ENCODE peak calls at places on chromosomes 3 and 15, in ten cellular contexts. One of them, this sample, is unnamed.

GRCh38 chr3:14174483-14174882 is 3.9 kb downstream of the XPC start:
- DNase-seq in effector memory CD4-positive, alpha-beta T cell: no peak
- DNase-seq in endodermal cell: no peak
- DNase-seq in Caco-2: no peak
- DNase-seq in CD4-positive, alpha-beta memory T cell: no peak
- DNase-seq in adrenal gland: no peak
- DNase-seq in heart left ventricle: no peak
- DNase-seq in left lung: no peak
- DNase-seq in left ventricle myocardium inferior: no peak
- DNase-seq in cardiac muscle cell: peak; percentile 25
- DNase-seq in this sample: no peak

GRCh38 chr3:159987291-159987711 is 1.3 kb upstream of the IL12A start:
- DNase-seq in effector memory CD4-positive, alpha-beta T cell: no peak
- DNase-seq in endodermal cell: no peak
- DNase-seq in Caco-2: no peak
- DNase-seq in CD4-positive, alpha-beta memory T cell: no peak
- DNase-seq in adrenal gland: no peak
- DNase-seq in heart left ventricle: no peak
- DNase-seq in left lung: no peak
- DNase-seq in left ventricle myocardium inferior: no peak
- DNase-seq in cardiac muscle cell: peak; percentile 26
- DNase-seq in this sample: no peak

GRCh38 chr15:89504166-89504565 is 7.8 kb upstream of the RHCG start:
- DNase-seq in effector memory CD4-positive, alpha-beta T cell: no peak
- DNase-seq in endodermal cell: no peak
- DNase-seq in Caco-2: no peak
- DNase-seq in CD4-positive, alpha-beta memory T cell: no peak
- DNase-seq in adrenal gland: no peak
- DNase-seq in heart left ventricle: no peak
- DNase-seq in left lung: no peak
- DNase-seq in left ventricle myocardium inferior: no peak
- DNase-seq in cardiac muscle cell: no peak
- DNase-seq in this sample: no peak

GRCh38 chr3:27216955-27217552 is 152.1 kb downstream of the NEK10 start:
- DNase-seq in effector memory CD4-positive, alpha-beta T cell: no peak
- DNase-seq in endodermal cell: no peak
- DNase-seq in Caco-2: no peak
- DNase-seq in CD4-positive, alpha-beta memory T cell: no peak
- DNase-seq in adrenal gland: no peak
- DNase-seq in heart left ventricle: no peak
- DNase-seq in left lung: no peak
- DNase-seq in left ventricle myocardium inferior: no peak
- DNase-seq in cardiac muscle cell: peak; percentile 20
- DNase-seq in this sample: no peak

GRCh38 chr15:98873441-98874218 is 134.0 kb downstream of the PGPEP1L start:
- DNase-seq in effector memory CD4-positive, alpha-beta T cell: no peak
- DNase-seq in endodermal cell: no peak
- DNase-seq in Caco-2: no peak
- DNase-seq in CD4-positive, alpha-beta memory T cell: no peak
- DNase-seq in adrenal gland: no peak
- DNase-seq in heart left ventricle: no peak
- DNase-seq in left lung: no peak
- DNase-seq in left ventricle myocardium inferior: no peak
- DNase-seq in cardiac muscle cell: peak; percentile 70
- DNase-seq in this sample: no peak

GRCh38 chr15:68408971-68409370 is 23.0 kb downstream of the ITGA11 start:
- DNase-seq in effector memory CD4-positive, alpha-beta T cell: no peak
- DNase-seq in endodermal cell: peak; percentile 8
- DNase-seq in Caco-2: peak; percentile 8
- DNase-seq in CD4-positive, alpha-beta memory T cell: no peak
- DNase-seq in adrenal gland: no peak
- DNase-seq in heart left ventricle: peak; percentile 3
- DNase-seq in left lung: no peak
- DNase-seq in left ventricle myocardium inferior: no peak
- DNase-seq in cardiac muscle cell: no peak
- DNase-seq in this sample: no peak

GRCh38 chr15:68614621-68615035 is 35.8 kb downstream of the CORO2B start:
- DNase-seq in effector memory CD4-positive, alpha-beta T cell: no peak
- DNase-seq in endodermal cell: peak; percentile 88
- DNase-seq in Caco-2: no peak
- DNase-seq in CD4-positive, alpha-beta memory T cell: no peak
- DNase-seq in adrenal gland: peak; percentile 37
- DNase-seq in heart left ventricle: peak; percentile 55
- DNase-seq in left lung: no peak
- DNase-seq in left ventricle myocardium inferior: peak; percentile 69
- DNase-seq in cardiac muscle cell: peak; percentile 57
- DNase-seq in this sample: no peak

GRCh38 chr3:113794526-113794925 is 44.1 kb upstream of the GRAMD1C start:
- DNase-seq in effector memory CD4-positive, alpha-beta T cell: no peak
- DNase-seq in endodermal cell: no peak
- DNase-seq in Caco-2: no peak
- DNase-seq in CD4-positive, alpha-beta memory T cell: no peak
- DNase-seq in adrenal gland: no peak
- DNase-seq in heart left ventricle: no peak
- DNase-seq in left lung: no peak
- DNase-seq in left ventricle myocardium inferior: no peak
- DNase-seq in cardiac muscle cell: no peak
- DNase-seq in this sample: no peak

DNA sequence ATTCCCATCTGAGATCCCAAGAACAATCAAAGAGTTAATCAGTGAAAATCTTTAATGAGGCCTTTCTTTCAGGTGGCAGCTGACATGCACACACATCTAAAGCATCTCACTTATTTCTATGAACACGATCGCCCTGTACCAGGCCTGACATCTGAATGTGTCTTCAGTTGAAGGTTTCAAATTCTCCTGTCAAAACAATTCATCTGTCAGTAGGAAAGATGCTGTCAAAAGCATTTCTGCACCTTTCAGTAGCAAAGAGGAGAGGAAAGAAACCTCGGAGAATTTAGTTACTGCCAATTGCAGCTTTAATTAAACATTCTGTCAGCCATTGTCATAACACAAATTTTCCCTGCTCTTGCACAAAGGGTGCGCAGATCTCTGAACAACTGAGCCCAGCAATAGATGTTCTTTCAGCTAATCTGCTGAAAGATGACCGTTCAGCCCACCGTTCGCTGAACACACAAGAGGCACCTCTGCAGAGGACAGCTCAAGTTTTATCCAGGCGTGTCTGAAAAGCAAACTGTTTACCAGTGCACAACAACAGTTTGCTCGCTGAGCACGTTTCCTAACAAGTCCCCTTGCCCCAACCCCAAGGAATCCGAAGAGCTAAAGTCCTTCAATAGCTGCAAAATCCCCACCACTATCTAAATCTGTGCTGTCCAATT is 34.1 kb downstream of the LRIG1 start:
- DNase-seq in effector memory CD4-positive, alpha-beta T cell: no peak
- DNase-seq in endodermal cell: no peak
- DNase-seq in Caco-2: no peak
- DNase-seq in CD4-positive, alpha-beta memory T cell: no peak
- DNase-seq in adrenal gland: no peak
- DNase-seq in heart left ventricle: no peak
- DNase-seq in left lung: no peak
- DNase-seq in left ventricle myocardium inferior: no peak
- DNase-seq in cardiac muscle cell: no peak
- DNase-seq in this sample: no peak
- H3K9me3 ChIP-seq in effector memory CD4-positive, alpha-beta T cell: no peaks in the 10 kb centered on the region
- H3K9me3 ChIP-seq in endodermal cell: no peaks in the 10 kb centered on the region
- H3K9me3 ChIP-seq in Caco-2: no peaks in the 10 kb centered on the region
- H3K9me3 ChIP-seq in CD4-positive, alpha-beta memory T cell: no peaks in the 10 kb centered on the region
- H3K9me3 ChIP-seq in adrenal gland: no peaks in the 10 kb centered on the region
- H3K9me3 ChIP-seq in heart left ventricle: no peaks in the 10 kb centered on the region
- H3K9me3 ChIP-seq in left lung: no peaks in the 10 kb centered on the region
- H3K9me3 ChIP-seq in left ventricle myocardium inferior: no peaks in the 10 kb centered on the region
- H3K9me3 ChIP-seq in cardiac muscle cell: no peaks in the 10 kb centered on the region
- H3K9me3 ChIP-seq in this sample: no peaks in the 10 kb centered on the region

GRCh38 chr15:25563571-25563970 is 124.7 kb upstream of the UBE3A start:
- DNase-seq in effector memory CD4-positive, alpha-beta T cell: no peak
- DNase-seq in endodermal cell: no peak
- DNase-seq in Caco-2: no peak
- DNase-seq in CD4-positive, alpha-beta memory T cell: no peak
- DNase-seq in adrenal gland: no peak
- DNase-seq in heart left ventricle: no peak
- DNase-seq in left lung: no peak
- DNase-seq in left ventricle myocardium inferior: no peak
- DNase-seq in cardiac muscle cell: no peak
- DNase-seq in this sample: no peak

GRCh38 chr15:25572201-25572600 is 133.4 kb upstream of the UBE3A start:
- DNase-seq in effector memory CD4-positive, alpha-beta T cell: no peak
- DNase-seq in endodermal cell: no peak
- DNase-seq in Caco-2: no peak
- DNase-seq in CD4-positive, alpha-beta memory T cell: no peak
- DNase-seq in adrenal gland: no peak
- DNase-seq in heart left ventricle: no peak
- DNase-seq in left lung: no peak
- DNase-seq in left ventricle myocardium inferior: no peak
- DNase-seq in cardiac muscle cell: peak; percentile 1
- DNase-seq in this sample: no peak

GRCh38 chr15:25565470-25566264 is 126.8 kb upstream of the UBE3A start:
- DNase-seq in effector memory CD4-positive, alpha-beta T cell: no peak
- DNase-seq in endodermal cell: no peak
- DNase-seq in Caco-2: no peak
- DNase-seq in CD4-positive, alpha-beta memory T cell: no peak
- DNase-seq in adrenal gland: no peak
- DNase-seq in heart left ventricle: peak; percentile 31
- DNase-seq in left lung: no peak
- DNase-seq in left ventricle myocardium inferior: peak; percentile 50
- DNase-seq in cardiac muscle cell: no peak
- DNase-seq in this sample: no peak

GRCh38 chr15:25568751-25569150 is 129.9 kb upstream of the UBE3A start:
- DNase-seq in effector memory CD4-positive, alpha-beta T cell: no peak
- DNase-seq in endodermal cell: no peak
- DNase-seq in Caco-2: no peak
- DNase-seq in CD4-positive, alpha-beta memory T cell: no peak
- DNase-seq in adrenal gland: no peak
- DNase-seq in heart left ventricle: peak; percentile 52
- DNase-seq in left lung: no peak
- DNase-seq in left ventricle myocardium inferior: peak; percentile 41
- DNase-seq in cardiac muscle cell: no peak
- DNase-seq in this sample: no peak
- H3K9me3 ChIP-seq in effector memory CD4-positive, alpha-beta T cell: no peaks in the 10 kb centered on the region
- H3K9me3 ChIP-seq in endodermal cell: no peaks in the 10 kb centered on the region
- H3K9me3 ChIP-seq in Caco-2: no peaks in the 10 kb centered on the region
- H3K9me3 ChIP-seq in CD4-positive, alpha-beta memory T cell: no peaks in the 10 kb centered on the region
- H3K9me3 ChIP-seq in adrenal gland: no peaks in the 10 kb centered on the region
- H3K9me3 ChIP-seq in heart left ventricle: no peaks in the 10 kb centered on the region
- H3K9me3 ChIP-seq in left lung: peaks cover 2% of the 10 kb centered on the region
- H3K9me3 ChIP-seq in left ventricle myocardium inferior: peaks cover 1% of the 10 kb centered on the region
- H3K9me3 ChIP-seq in cardiac muscle cell: no peaks in the 10 kb centered on the region
- H3K9me3 ChIP-seq in this sample: no peaks in the 10 kb centered on the region

GRCh38 chr3:28973621-28974020 is 307.2 kb upstream of the RBMS3 start:
- DNase-seq in effector memory CD4-positive, alpha-beta T cell: no peak
- DNase-seq in endodermal cell: no peak
- DNase-seq in Caco-2: no peak
- DNase-seq in CD4-positive, alpha-beta memory T cell: no peak
- DNase-seq in adrenal gland: no peak
- DNase-seq in heart left ventricle: no peak
- DNase-seq in left lung: no peak
- DNase-seq in left ventricle myocardium inferior: no peak
- DNase-seq in cardiac muscle cell: peak; percentile 57
- DNase-seq in this sample: no peak
- H3K9me3 ChIP-seq in effector memory CD4-positive, alpha-beta T cell: no peaks in the 10 kb centered on the region
- H3K9me3 ChIP-seq in endodermal cell: peaks cover 13% of the 10 kb centered on the region
- H3K9me3 ChIP-seq in Caco-2: no peaks in the 10 kb centered on the region
- H3K9me3 ChIP-seq in CD4-positive, alpha-beta memory T cell: peaks cover 12% of the 10 kb centered on the region
- H3K9me3 ChIP-seq in adrenal gland: peaks cover 16% of the 10 kb centered on the region
- H3K9me3 ChIP-seq in heart left ventricle: peaks cover 14% of the 10 kb centered on the region
- H3K9me3 ChIP-seq in left lung: peaks cover 21% of the 10 kb centered on the region
- H3K9me3 ChIP-seq in left ventricle myocardium inferior: peaks cover 17% of the 10 kb centered on the region
- H3K9me3 ChIP-seq in cardiac muscle cell: no peaks in the 10 kb centered on the region
- H3K9me3 ChIP-seq in this sample: peaks cover 4% of the 10 kb centered on the region

GRCh38 chr15:26083457-26084350 is 220.6 kb upstream of the ATP10A start:
- DNase-seq in effector memory CD4-positive, alpha-beta T cell: no peak
- DNase-seq in endodermal cell: no peak
- DNase-seq in Caco-2: no peak
- DNase-seq in CD4-positive, alpha-beta memory T cell: no peak
- DNase-seq in adrenal gland: no peak
- DNase-seq in heart left ventricle: no peak
- DNase-seq in left lung: no peak
- DNase-seq in left ventricle myocardium inferior: no peak
- DNase-seq in cardiac muscle cell: no peak
- DNase-seq in this sample: no peak
- H3K9me3 ChIP-seq in effector memory CD4-positive, alpha-beta T cell: no peaks in the 10 kb centered on the region
- H3K9me3 ChIP-seq in endodermal cell: no peaks in the 10 kb centered on the region
- H3K9me3 ChIP-seq in Caco-2: no peaks in the 10 kb centered on the region
- H3K9me3 ChIP-seq in CD4-positive, alpha-beta memory T cell: no peaks in the 10 kb centered on the region
- H3K9me3 ChIP-seq in adrenal gland: no peaks in the 10 kb centered on the region
- H3K9me3 ChIP-seq in heart left ventricle: no peaks in the 10 kb centered on the region
- H3K9me3 ChIP-seq in left lung: no peaks in the 10 kb centered on the region
- H3K9me3 ChIP-seq in left ventricle myocardium inferior: no peaks in the 10 kb centered on the region
- H3K9me3 ChIP-seq in cardiac muscle cell: no peaks in the 10 kb centered on the region
- H3K9me3 ChIP-seq in this sample: no peaks in the 10 kb centered on the region

DNA sequence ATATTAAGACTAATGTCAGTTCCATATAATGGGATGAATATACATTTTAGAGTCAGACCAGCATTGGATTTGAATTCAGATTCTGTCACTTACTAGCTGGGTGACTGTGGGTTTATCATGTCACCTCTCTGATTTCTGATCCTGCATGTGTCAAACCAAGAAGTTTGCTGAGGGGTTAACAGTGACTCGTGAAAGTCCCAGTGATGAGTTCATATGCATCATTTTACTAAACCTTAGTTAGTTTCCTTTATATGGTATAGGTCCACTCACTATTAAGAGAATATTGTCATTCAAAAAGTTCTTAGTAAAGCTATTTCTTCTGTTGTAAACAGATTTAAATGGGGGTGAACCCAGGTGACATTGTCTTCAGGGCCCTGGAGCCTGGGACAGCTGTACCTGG is 102.3 kb downstream of the ZNF621 start:
- DNase-seq in effector memory CD4-positive, alpha-beta T cell: no peak
- DNase-seq in endodermal cell: no peak
- DNase-seq in Caco-2: no peak
- DNase-seq in CD4-positive, alpha-beta memory T cell: no peak
- DNase-seq in adrenal gland: no peak
- DNase-seq in heart left ventricle: no peak
- DNase-seq in left lung: no peak
- DNase-seq in left ventricle myocardium inferior: no peak
- DNase-seq in cardiac muscle cell: no peak
- DNase-seq in this sample: no peak
- H3K9me3 ChIP-seq in effector memory CD4-positive, alpha-beta T cell: peaks cover 7% of the 10 kb centered on the region
- H3K9me3 ChIP-seq in endodermal cell: peaks cover 26% of the 10 kb centered on the region
- H3K9me3 ChIP-seq in Caco-2: no peaks in the 10 kb centered on the region
- H3K9me3 ChIP-seq in CD4-positive, alpha-beta memory T cell: no peaks in the 10 kb centered on the region
- H3K9me3 ChIP-seq in adrenal gland: no peaks in the 10 kb centered on the region
- H3K9me3 ChIP-seq in heart left ventricle: peaks cover 22% of the 10 kb centered on the region
- H3K9me3 ChIP-seq in left lung: peaks cover 40% of the 10 kb centered on the region
- H3K9me3 ChIP-seq in left ventricle myocardium inferior: peaks cover 49% of the 10 kb centered on the region
- H3K9me3 ChIP-seq in cardiac muscle cell: no peaks in the 10 kb centered on the region
- H3K9me3 ChIP-seq in this sample: peaks cover 3% of the 10 kb centered on the region

DNA sequence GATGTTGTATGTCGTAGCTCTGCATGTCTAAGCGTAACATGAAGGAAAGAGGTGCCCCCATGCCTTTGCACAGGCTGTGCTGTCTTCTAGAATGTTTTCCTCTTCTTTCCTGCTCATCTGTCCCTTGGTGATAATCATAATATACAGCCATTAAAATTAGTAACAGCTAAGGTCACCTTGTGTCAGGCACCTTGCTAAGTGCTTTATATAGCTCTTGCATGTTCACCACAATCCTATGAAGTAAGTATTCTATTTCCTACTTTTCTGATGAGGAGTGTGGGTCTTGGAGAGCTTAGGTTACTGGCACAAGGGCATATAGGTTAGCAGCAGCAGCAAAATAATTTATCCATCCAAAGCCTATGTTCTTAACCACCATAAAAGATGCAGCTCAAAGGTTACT is 754.4 kb downstream of the NTRK3 start:
- DNase-seq in effector memory CD4-positive, alpha-beta T cell: no peak
- DNase-seq in endodermal cell: no peak
- DNase-seq in Caco-2: no peak
- DNase-seq in CD4-positive, alpha-beta memory T cell: no peak
- DNase-seq in adrenal gland: no peak
- DNase-seq in heart left ventricle: no peak
- DNase-seq in left lung: no peak
- DNase-seq in left ventricle myocardium inferior: no peak
- DNase-seq in cardiac muscle cell: no peak
- DNase-seq in this sample: no peak
- H3K9me3 ChIP-seq in effector memory CD4-positive, alpha-beta T cell: no peaks in the 10 kb centered on the region
- H3K9me3 ChIP-seq in endodermal cell: no peaks in the 10 kb centered on the region
- H3K9me3 ChIP-seq in Caco-2: no peaks in the 10 kb centered on the region
- H3K9me3 ChIP-seq in CD4-positive, alpha-beta memory T cell: no peaks in the 10 kb centered on the region
- H3K9me3 ChIP-seq in adrenal gland: no peaks in the 10 kb centered on the region
- H3K9me3 ChIP-seq in heart left ventricle: no peaks in the 10 kb centered on the region
- H3K9me3 ChIP-seq in left lung: no peaks in the 10 kb centered on the region
- H3K9me3 ChIP-seq in left ventricle myocardium inferior: no peaks in the 10 kb centered on the region
- H3K9me3 ChIP-seq in cardiac muscle cell: no peaks in the 10 kb centered on the region
- H3K9me3 ChIP-seq in this sample: no peaks in the 10 kb centered on the region

This sample was measured in T-helper 17 cell.